ENCODE peak calls at places on chromosome 13, in ten cellular contexts. A is transverse colon; W is NCI-H146; U is activated CD8-positive, alpha-beta T cell treated with anti-CD3 and anti-CD28 coated beads for 36 hours; Y is LoVo; T is mammary epithelial cell; G is NCI-H524; N is progenitor cell of endocrine pancreas; X is CD4-positive, alpha-beta T cell; D is DMS153. P is an unnamed sample.

GRCh38 chr13:48535791-48536190 is 2.9 kb upstream of the RCBTB2 start:
- DNase-seq in G (no peak), D (no peak), T (no peak), X (no peak), Y (no peak), W (no peak), U (no peak), A (no peak), N (no peak), P (no peak)

GRCh38 chr13:21619633-21620220 is 15.8 kb upstream of the MICU2 start:
- DNase-seq in N (no peak), X (no peak), A (no peak), Y (no peak), D (no peak), U (no peak), G (no peak), T (no peak), W (no peak), P (no peak)

GRCh38 chr13:45847554-45848224 is 3.9 kb downstream of the SIAH3 start:
- DNase-seq in W (no peak), A (peak), X (peak), N (no peak), T (no peak), G (peak), Y (no peak), U (peak), D (peak), P (no peak)

GRCh38 chr13:113579686-113580085 is 4.9 kb upstream of the TFDP1 start:
- DNase-seq in Y (no peak), N (no peak), D (no peak), X (no peak), T (no peak), A (no peak), U (no peak), W (no peak), G (no peak), P (no peak)

GRCh38 chr13:111845621-111846351 is 221.2 kb upstream of the SOX1 start:
- DNase-seq in X (no peak), Y (no peak), G (no peak), N (no peak), A (no peak), D (peak), T (no peak), U (no peak), W (no peak), P (no peak)

GRCh38 chr13:99857738-99858137 is 113.8 kb downstream of the ZIC5 start:
- DNase-seq in N (no peak), G (no peak), T (no peak), U (no peak), X (no peak), W (no peak), D (no peak), A (no peak), Y (no peak), P (no peak)

GRCh38 chr13:96229356-96229755 is 139.4 kb downstream of the HS6ST3 start:
- DNase-seq in N (no peak), U (no peak), G (no peak), A (no peak), D (peak), W (peak), X (no peak), Y (no peak), T (peak), P (peak)

GRCh38 chr13:56736966-56737365 is 403.8 kb upstream of the PRR20A start:
- DNase-seq in T (no peak), D (no peak), N (no peak), U (no peak), X (no peak), A (no peak), G (no peak), Y (no peak), W (no peak), P (peak)

GRCh38 chr13:21676611-21677021 is 5.7 kb downstream of the FGF9 start:
- DNase-seq in W (no peak), Y (no peak), A (peak), X (no peak), T (no peak), U (peak), D (peak), N (no peak), G (peak), P (peak)

GRCh38 chr13:99258210-99258860 is at the start of gene GPR18:
- DNase-seq in D (no peak), G (no peak), U (peak), A (no peak), Y (no peak), T (no peak), W (no peak), N (no peak), X (no peak), P (no peak)

GRCh38 chr13:24744247-24744646 is 19.7 kb upstream of the RNF17 start:
- DNase-seq in U (no peak), X (no peak), A (no peak), T (no peak), G (no peak), N (no peak), W (no peak), D (no peak), Y (no peak), P (no peak)

GRCh38 chr13:23620211-23620610 is 50.0 kb downstream of the TNFRSF19 start:
- DNase-seq in Y (no peak), W (no peak), A (no peak), X (no peak), U (no peak), N (no peak), D (no peak), T (no peak), G (no peak), P (no peak)

GRCh38 chr13:99314640-99315176 is 7.5 kb upstream of the GPR183 start:
- DNase-seq in G (no peak), N (no peak), D (peak), X (peak), A (no peak), U (peak), Y (peak), T (no peak), W (no peak), P (no peak)

GRCh38 chr13:25901460-25902376 is 150.1 kb downstream of the SHISA2 start:
- DNase-seq in W (no peak), A (no peak), G (no peak), T (peak), N (no peak), X (peak), D (peak), U (peak), Y (no peak), P (peak)

GRCh38 chr13:32315255-32316029 is at the start of the genes BRCA2 and ZAR1L:
- DNase-seq in A (peak), N (peak), Y (peak), D (peak), X (peak), W (peak), U (peak), T (peak), G (peak), P (peak)

GRCh38 chr13:113857531-113858195 is 6.2 kb downstream of the GAS6 start:
- DNase-seq in N (no peak), X (no peak), U (no peak), G (no peak), W (no peak), A (no peak), Y (no peak), T (no peak), D (no peak), P (peak)

GRCh38 chr13:44894001-44894770 is 95.1 kb downstream of the NUFIP1 start:
- DNase-seq in U (no peak), A (no peak), N (no peak), W (no peak), T (no peak), X (no peak), G (no peak), Y (no peak), D (no peak), P (peak)

GRCh38 chr13:57611956-57612355 is 19.6 kb upstream of the PCDH17 start:
- DNase-seq in G (no peak), A (no peak), Y (no peak), T (no peak), U (no peak), X (no peak), N (no peak), W (no peak), D (no peak), P (no peak)

GRCh38 chr13:103556681-103557080 is 490.5 kb upstream of the SLC10A2 start:
- DNase-seq in T (no peak), W (no peak), N (no peak), G (no peak), D (no peak), A (no peak), Y (no peak), X (no peak), U (no peak), P (no peak)

GRCh38 chr13:76389321-76389720 is 496.9 kb downstream of the KCTD12 start:
- DNase-seq in N (no peak), U (no peak), A (no peak), W (no peak), Y (no peak), D (no peak), G (no peak), X (no peak), T (no peak), P (peak)

GRCh38 chr13:45179428-45179827 is 21.4 kb downstream of the KCTD4 start:
- DNase-seq in Y (peak), W (peak), U (no peak), A (no peak), D (no peak), T (no peak), G (no peak), X (no peak), N (no peak), P (no peak)

GRCh38 chr13:100300708-100301107 is 211.8 kb downstream of the PCCA start:
- DNase-seq in T (peak), U (no peak), X (no peak), G (peak), A (no peak), N (no peak), W (no peak), D (no peak), Y (no peak), P (peak)